ENCODE peak calls at places on chromosome 12, in five cellular contexts. L is bronchial epithelial cell, C is cerebellum, Y is RCC 7860, X is AG04450. I is an unnamed sample.

GRCh38 chr12:124542021-124542941 is 25.1 kb downstream of the NCOR2 start:
- DNase-seq in Y (no peak), L (no peak), C (no peak), X (no peak), I (no peak)

GRCh38 chr12:29200586-29200985 is 51.5 kb downstream of the FAR2 start:
- DNase-seq in C (no peak), X (no peak), Y (no peak), L (no peak), I (no peak)

GRCh38 chr12:80622271-80622670 is 85.2 kb upstream of the MYF6 start:
- DNase-seq in L (no peak), Y (no peak), C (no peak), X (no peak), I (no peak)

GRCh38 chr12:6141048-6141447 is 16.6 kb upstream of the VWF start:
- DNase-seq in C (no peak), X (peak; percentile 47), Y (no peak), L (no peak), I (no peak)

GRCh38 chr12:46371718-46372130 is 849 bp downstream of the SLC38A2 start:
- DNase-seq in Y (peak; percentile 24), L (no peak), C (peak; percentile 54), X (no peak), I (no peak)

GRCh38 chr12:124704619-124705018 is 137.2 kb upstream of the NCOR2 start:
- DNase-seq in L (no peak), X (no peak), Y (no peak), C (no peak), I (no peak)

GRCh38 chr12:116609715-116610114 is 50.5 kb downstream of the MAP1LC3B2 start:
- DNase-seq in C (no peak), X (no peak), L (no peak), Y (no peak), I (no peak)

GRCh38 chr12:46260153-46260912 is 8.5 kb downstream of the SLC38A1 start:
- DNase-seq in C (no peak), L (no peak), X (peak; percentile 59), Y (no peak), I (peak; percentile 57)

GRCh38 chr12:17064834-17065233 is 458.9 kb upstream of the LMO3 start:
- DNase-seq in Y (no peak), X (no peak), C (no peak), L (peak; percentile 37), I (no peak)

GRCh38 chr12:132523576-132524331 is 33.8 kb downstream of the FBRSL1 start:
- DNase-seq in X (no peak), C (peak; percentile 82), Y (peak; percentile 24), L (peak; percentile 35), I (no peak)

GRCh38 chr12:5259523-5259922 is 172.4 kb upstream of the NTF3 start:
- DNase-seq in L (no peak), Y (no peak), C (no peak), X (no peak), I (peak; percentile 15)

GRCh38 chr12:118193477-118193876 is 57.6 kb downstream of the PEBP1 start:
- DNase-seq in Y (no peak), L (no peak), X (no peak), C (no peak), I (no peak)

GRCh38 chr12:121837680-121838079 is 21.0 kb downstream of the HPD start:
- DNase-seq in L (no peak), X (no peak), Y (no peak), C (no peak), I (no peak)

GRCh38 chr12:76666272-76666845 is 97.6 kb upstream of the ZDHHC17 start:
- DNase-seq in C (no peak), Y (no peak), X (no peak), L (no peak), I (no peak)

GRCh38 chr12:85322715-85323114 is 42.7 kb downstream of the ALX1 start:
- DNase-seq in X (no peak), L (no peak), Y (no peak), C (no peak), I (no peak)